ENCODE peak calls at places on chromosome 13, in six cellular contexts. V, S, J, L, B and R are unnamed samples.

GRCh38 chr13:27578121-27579030 is 42.0 kb downstream of the LNX2 start:
- DNase-seq in S (peak), V (no peak), J (no peak), B (no peak), L (no peak), R (no peak)

GRCh38 chr13:79477968-79478367 is 3.0 kb upstream of the NDFIP2 start:
- DNase-seq in B (no peak), L (no peak), S (no peak), J (no peak), V (no peak), R (no peak)

GRCh38 chr13:112616586-112617381 is 28.8 kb upstream of the TUBGCP3 start:
- DNase-seq in V (peak), J (peak), B (peak), L (no peak), S (peak), R (peak)

GRCh38 chr13:95335667-95336066 is 34.4 kb upstream of the ABCC4 start:
- DNase-seq in V (no peak), L (no peak), S (no peak), B (no peak), J (no peak), R (no peak)

GRCh38 chr13:49561064-49561410 is 24.3 kb downstream of the RCBTB1 start:
- DNase-seq in S (no peak), V (no peak), B (no peak), L (no peak), J (peak), R (no peak)

GRCh38 chr13:73984949-73985691 is 149.1 kb downstream of the KLF12 start:
- DNase-seq in L (no peak), B (no peak), V (no peak), J (no peak), S (no peak), R (no peak)

GRCh38 chr13:99083976-99084375 is 106.1 kb upstream of the DOCK9 start:
- DNase-seq in L (no peak), J (no peak), B (no peak), V (no peak), S (no peak), R (no peak)

GRCh38 chr13:91375119-91375729 is 23.2 kb upstream of the GPC5 start:
- DNase-seq in L (no peak), V (no peak), J (no peak), S (no peak), B (peak), R (peak)

GRCh38 chr13:44440046-44440608 is 66.5 kb downstream of the SERP2 start:
- DNase-seq in B (no peak), J (no peak), V (no peak), L (no peak), S (no peak), R (no peak)

GRCh38 chr13:33348366-33348765 is 62.8 kb upstream of the STARD13 start:
- DNase-seq in L (no peak), J (no peak), S (no peak), V (no peak), B (no peak), R (no peak)

GRCh38 chr13:59633290-59633689 is 530.4 kb downstream of the DIAPH3 start:
- DNase-seq in L (no peak), J (no peak), V (peak), B (no peak), S (no peak), R (no peak)

GRCh38 chr13:106401081-106401480 is 134.4 kb downstream of the EFNB2 start:
- DNase-seq in S (no peak), V (peak), L (no peak), J (no peak), B (no peak), R (no peak)

GRCh38 chr13:58960909-58961308 is 1202.8 kb downstream of the DIAPH3 start:
- DNase-seq in J (peak), L (no peak), V (peak), S (no peak), B (no peak), R (peak)

GRCh38 chr13:80533175-80533574 is 192.2 kb upstream of the SPRY2 start:
- DNase-seq in V (no peak), L (no peak), J (no peak), S (no peak), B (no peak), R (no peak)

GRCh38 chr13:47949799-47950198 is 51.3 kb downstream of the SUCLA2 start:
- DNase-seq in L (no peak), B (no peak), J (no peak), S (no peak), V (no peak), R (peak)

GRCh38 chr13:74629985-74630384 is 495.8 kb upstream of the KLF12 start:
- DNase-seq in J (no peak), L (no peak), S (no peak), B (no peak), V (no peak), R (no peak)

GRCh38 chr13:78022164-78022877 is 103.7 kb upstream of the EDNRB start:
- DNase-seq in S (no peak), L (peak), B (no peak), V (peak), J (no peak), R (peak)

GRCh38 chr13:67148219-67148583 is 81.9 kb downstream of the PCDH9 start:
- DNase-seq in B (no peak), L (no peak), S (no peak), J (no peak), V (peak), R (no peak)

GRCh38 chr13:40503966-40504591 is 162.4 kb downstream of the FOXO1 start:
- DNase-seq in J (peak), B (no peak), S (peak), L (no peak), V (peak), R (no peak)

GRCh38 chr13:51444922-51445321 is 7.9 kb downstream of the INTS6 start:
- DNase-seq in L (no peak), B (no peak), S (peak), V (peak), J (no peak), R (peak)

GRCh38 chr13:44506251-44506650 is 69.9 kb downstream of the TSC22D1 start:
- DNase-seq in V (no peak), S (no peak), L (no peak), B (no peak), J (no peak), R (no peak)

GRCh38 chr13:59898066-59898465 is 265.7 kb downstream of the DIAPH3 start:
- DNase-seq in B (no peak), J (no peak), S (no peak), L (no peak), V (no peak), R (no peak)

GRCh38 chr13:28819748-28820098 is 416 bp upstream of the MTUS2 start:
- DNase-seq in L (no peak), J (peak), B (peak), V (peak), S (peak), R (peak)

GRCh38 chr13:92221916-92222315 is 823.5 kb downstream of the GPC5 start:
- DNase-seq in S (no peak), L (no peak), J (no peak), V (no peak), B (no peak), R (no peak)

GRCh38 chr13:94480672-94481145 is 1.2 kb upstream of the DCT start:
- DNase-seq in L (no peak), B (no peak), V (no peak), S (no peak), J (no peak), R (peak)

DNA sequence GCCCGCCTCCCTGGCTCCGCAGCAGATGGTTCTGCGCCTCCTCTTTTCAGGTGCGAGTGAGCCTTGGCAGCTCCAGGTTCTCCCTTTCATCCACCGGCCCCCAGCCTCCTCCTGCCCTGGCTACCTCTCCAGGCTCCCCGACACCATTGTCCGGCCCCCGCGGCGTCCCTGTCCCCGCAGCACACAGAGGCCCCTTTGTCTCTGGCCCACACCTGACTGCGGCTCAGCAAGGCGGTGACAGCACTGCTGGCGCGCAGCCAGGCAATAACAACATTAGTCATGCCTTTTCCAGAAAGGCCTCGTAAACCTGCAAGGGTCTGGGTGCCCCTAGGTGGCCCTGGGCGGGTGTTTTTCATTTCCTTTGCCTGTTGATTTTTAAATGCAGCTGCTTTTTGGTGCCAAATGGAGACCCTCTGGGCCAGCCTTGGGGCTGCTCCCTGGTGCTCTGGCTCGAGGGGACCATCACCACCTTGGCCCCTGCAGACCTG is 73.2 kb upstream of the MEDAG start:
- DNase-seq in B (peak), J (peak), S (peak), V (peak), L (no peak), R (peak)
- TF ChIP-seq POLR2A in B (no peak), J (no peak), S (no peak), V (no peak), L (no peak), R (no peak)

GRCh38 chr13:46389457-46389856 is 2.4 kb upstream of the RUBCNL start:
- DNase-seq in J (no peak), V (no peak), S (no peak), B (no peak), L (no peak), R (no peak)
- H3K4me3 ChIP-seq in J (no peak), V (no peak), S (no peak), B (no peak), L (peak), R (no peak)

GRCh38 chr13:25300861-25301346 is 521 bp upstream of the NUP58 start:
- DNase-seq in B (no peak), J (no peak), V (no peak), L (no peak), S (no peak), R (no peak)
- TF ChIP-seq MYC in B (no peak), J (no peak), V (no peak), L (no peak), S (no peak), R (no peak)

DNA sequence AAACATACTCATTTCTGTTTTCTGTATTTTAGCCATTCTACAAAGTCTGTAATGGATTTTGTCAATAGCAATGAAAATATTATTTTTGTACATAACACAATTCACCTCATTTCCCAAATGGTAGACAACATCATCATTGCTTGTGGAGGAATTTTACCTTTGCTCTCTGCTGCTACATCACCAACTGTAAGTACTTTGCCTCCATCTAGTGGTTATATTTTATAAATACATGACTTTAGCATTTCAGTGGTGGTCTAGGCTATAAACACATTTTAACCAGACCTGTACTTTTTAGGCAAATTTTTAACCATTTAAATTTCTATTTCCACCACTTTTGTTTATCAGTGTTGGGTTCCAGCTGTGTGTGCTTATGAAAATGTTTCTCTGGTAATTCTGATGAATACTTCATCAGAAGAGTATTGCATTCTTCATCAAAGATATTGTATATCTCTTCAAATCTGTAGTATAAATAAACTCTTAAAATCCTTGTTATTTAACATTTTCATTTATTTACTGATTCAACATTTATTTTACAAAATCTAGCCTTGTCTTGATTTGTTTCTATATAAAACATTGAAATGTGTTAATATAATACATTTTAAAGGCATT is 222.4 kb downstream of the NBEA start:
- DNase-seq in J (peak), B (peak), V (peak), S (peak), L (peak), R (peak)
- TF ChIP-seq POLR2A in J (no peak), B (no peak), V (no peak), S (no peak), L (no peak), R (no peak)

GRCh38 chr13:111066544-111066943 is 48.6 kb upstream of the ARHGEF7 start:
- DNase-seq in S (no peak), L (no peak), V (no peak), J (no peak), B (no peak), R (no peak)

GRCh38 chr13:111062305-111062704 is 52.8 kb upstream of the ARHGEF7 start:
- DNase-seq in J (no peak), B (no peak), S (no peak), V (no peak), L (no peak), R (no peak)

GRCh38 chr13:111064661-111065060 is 50.4 kb upstream of the ARHGEF7 start:
- DNase-seq in B (no peak), V (no peak), J (no peak), S (no peak), L (no peak), R (no peak)

GRCh38 chr13:111065698-111066097 is 49.4 kb upstream of the ARHGEF7 start:
- DNase-seq in B (no peak), V (no peak), S (no peak), L (no peak), J (no peak), R (no peak)

DNA sequence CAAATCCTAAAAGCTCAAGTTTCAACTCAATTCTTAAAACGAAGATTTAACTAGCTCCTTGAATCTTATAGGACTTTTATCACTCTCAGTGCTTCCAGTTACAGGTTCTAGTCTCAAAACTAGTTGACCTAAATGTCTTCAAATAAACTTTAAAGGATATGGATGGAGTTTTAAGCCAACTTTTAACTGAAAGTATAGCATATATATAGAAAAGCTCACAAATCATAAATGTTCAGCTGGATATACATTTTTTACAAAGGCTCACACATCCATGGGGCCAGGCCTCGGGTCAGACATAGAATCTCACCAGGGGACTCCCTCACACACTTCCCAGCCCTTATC is 47.1 kb upstream of the ARHGEF7 start:
- DNase-seq in J (no peak), V (no peak), L (no peak), B (no peak), S (no peak), R (no peak)
- H3K4me3 ChIP-seq in J (no peak), V (no peak), L (no peak), B (peak), S (peak), R (no peak)

DNA sequence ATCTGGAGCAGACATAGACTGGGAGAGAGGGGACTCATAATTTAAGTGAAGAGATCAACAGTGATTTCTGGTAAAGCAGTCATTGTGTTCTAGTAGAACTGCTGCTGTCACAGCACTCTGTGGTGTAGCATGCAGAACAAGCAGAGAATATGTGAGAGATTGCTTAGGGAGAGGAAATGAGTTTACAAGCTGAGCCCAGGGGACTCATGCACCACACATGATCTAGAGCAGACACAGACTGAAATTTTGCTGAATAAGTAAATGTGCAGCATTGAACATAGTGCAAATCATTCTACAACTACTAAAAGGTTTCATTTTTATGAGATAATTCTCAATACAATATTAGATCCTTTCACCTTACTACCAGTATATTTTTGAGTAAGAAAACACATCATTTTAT is 125.7 kb downstream of the MYO16 start:
- DNase-seq in S (no peak), L (no peak), B (no peak), J (no peak), V (no peak), R (no peak)
- TF ChIP-seq MYC in S (no peak), L (no peak), B (no peak), J (no peak), V (no peak), R (no peak)

GRCh38 chr13:24668955-24669354 is 11.3 kb upstream of the ATP12A start:
- DNase-seq in J (no peak), B (no peak), V (no peak), L (no peak), S (no peak), R (no peak)
- TF ChIP-seq POLR2A in J (no peak), B (no peak), V (no peak), L (no peak), S (no peak), R (no peak)

GRCh38 chr13:45953082-45953481 is 99.5 kb downstream of the ZC3H13 start:
- DNase-seq in V (no peak), S (no peak), J (no peak), B (peak), L (no peak), R (no peak)
- H3K4me3 ChIP-seq in V (no peak), S (no peak), J (no peak), B (no peak), L (no peak), R (no peak)